ENCODE peak calls at places on chromosomes 6 and 20, in four cellular contexts. T is small intestine; O is CD4-positive, alpha-beta T cell; Y is adipocyte. X is an unnamed sample.

GRCh38 chr20:815914-816606 is 17.5 kb upstream of the FAM110A start:
- DNase-seq in T (peak; percentile 72), O (peak; percentile 76), Y (peak; percentile 84), X (no peak)

GRCh38 chr6:44237021-44237812 is 9.7 kb upstream of the HSP90AB1 start:
- DNase-seq in T (peak; percentile 98), O (peak; percentile 61), Y (peak; percentile 95), X (peak; percentile 97)

GRCh38 chr6:82085701-82086100 is 161.8 kb downstream of the IBTK start:
- DNase-seq in T (no peak), O (no peak), Y (no peak), X (no peak)

GRCh38 chr6:170225852-170226417 is 64.9 kb downstream of the DLL1 start:
- DNase-seq in T (no peak), O (no peak), Y (no peak), X (no peak)

GRCh38 chr6:139323511-139324445 is 32.0 kb upstream of the TXLNB start:
- DNase-seq in T (peak; percentile 62), O (peak; percentile 74), Y (peak; percentile 16), X (peak; percentile 51)

GRCh38 chr6:148758492-148758891 is 11.7 kb downstream of the UST start:
- DNase-seq in T (peak; percentile 25), O (no peak), Y (no peak), X (no peak)

GRCh38 chr6:36851149-36851614 is 11.9 kb upstream of the CPNE5 start:
- DNase-seq in T (peak; percentile 77), O (no peak), Y (peak; percentile 79), X (no peak)

GRCh38 chr6:151180321-151180720 is 59.4 kb upstream of the AKAP12 start:
- DNase-seq in T (no peak), O (no peak), Y (no peak), X (no peak)

GRCh38 chr6:107819217-107819616 is 4.9 kb downstream of the SCML4 start:
- DNase-seq in T (no peak), O (peak; percentile 46), Y (no peak), X (no peak)

GRCh38 chr20:15654208-15654649 is 919.0 kb downstream of the KIF16B start:
- DNase-seq in T (peak; percentile 71), O (no peak), Y (peak; percentile 43), X (no peak)

GRCh38 chr6:170031684-170032121 is 259.2 kb downstream of the DLL1 start:
- DNase-seq in T (no peak), O (peak; percentile 12), Y (no peak), X (no peak)

GRCh38 chr6:31559958-31560696 is 12.0 kb upstream of the LTA start:
- DNase-seq in T (peak; percentile 30), O (peak; percentile 51), Y (peak; percentile 10), X (peak; percentile 91)

GRCh38 chr6:34174846-34175399 is 29.0 kb upstream of the GRM4 start:
- DNase-seq in T (no peak), O (no peak), Y (no peak), X (no peak)

GRCh38 chr6:18632670-18633410 is 245.7 kb downstream of the RNF144B start:
- DNase-seq in T (no peak), O (no peak), Y (peak; percentile 6), X (no peak)

DNA sequence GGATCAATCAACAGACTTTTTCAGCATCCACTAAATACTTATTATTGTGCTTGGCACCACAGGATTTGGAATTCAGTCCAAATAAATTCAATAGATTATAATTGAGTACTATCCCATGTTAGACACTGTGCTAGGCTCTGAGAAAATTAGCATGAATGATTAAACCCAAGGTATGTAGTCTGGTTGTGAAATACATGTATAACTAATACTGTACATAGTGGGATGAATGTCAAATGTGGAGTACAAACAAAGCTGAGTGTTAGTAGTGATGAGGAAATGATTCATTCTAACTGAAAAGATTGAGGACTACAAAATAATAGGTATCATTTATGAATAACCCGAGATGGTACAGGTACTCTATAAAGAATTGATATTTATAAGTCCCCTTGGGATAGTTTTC is 111.9 kb upstream of the FLRT3 start:
- DNase-seq in T (no peak), O (no peak), Y (peak; percentile 27), X (no peak)
- H3K9me3 ChIP-seq in T (no peaks in the 10 kb centered on the region), O (no peaks in the 10 kb centered on the region), Y (no peaks in the 10 kb centered on the region), X (no peaks in the 10 kb centered on the region)

GRCh38 chr6:4844108-4844507 is 67.9 kb downstream of the CDYL start:
- DNase-seq in T (no peak), O (no peak), Y (no peak), X (no peak)
- H3K9me3 ChIP-seq in T (no peaks in the 10 kb centered on the region), O (peaks cover 33% of the 10 kb centered on the region), Y (peaks cover 27% of the 10 kb centered on the region), X (peaks cover 9% of the 10 kb centered on the region)

GRCh38 chr20:51958099-51958498 is 155.8 kb upstream of the SALL4 start:
- DNase-seq in T (no peak), O (no peak), Y (no peak), X (no peak)

GRCh38 chr20:51953731-51954340 is 151.5 kb upstream of the SALL4 start:
- DNase-seq in T (no peak), O (no peak), Y (no peak), X (no peak)

GRCh38 chr20:51960004-51960403 is 157.7 kb upstream of the SALL4 start:
- DNase-seq in T (no peak), O (no peak), Y (no peak), X (no peak)

GRCh38 chr20:51958636-51959542 is 156.6 kb upstream of the SALL4 start:
- DNase-seq in T (no peak), O (no peak), Y (peak; percentile 48), X (no peak)

DNA sequence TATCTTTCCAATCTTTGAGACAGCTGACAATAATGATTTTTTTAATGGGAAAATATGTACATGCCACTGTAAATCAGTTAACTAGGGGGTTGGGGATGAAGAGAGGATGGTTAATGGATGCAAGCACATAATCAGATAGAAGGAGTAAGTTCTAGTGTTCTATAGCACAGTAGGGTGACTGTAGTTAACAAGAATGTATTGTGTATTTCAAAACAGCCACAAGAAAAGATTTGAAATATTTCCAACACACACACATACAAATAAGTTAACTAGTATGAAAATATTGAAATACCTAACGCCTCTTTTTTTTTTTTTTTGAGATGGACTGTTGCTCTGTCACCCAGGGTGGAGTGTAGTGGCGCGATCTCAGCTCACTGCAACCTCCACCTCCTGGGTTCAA is 153.4 kb upstream of the SALL4 start:
- DNase-seq in T (no peak), O (no peak), Y (peak; percentile 62), X (no peak)
- H3K9me3 ChIP-seq in T (no peaks in the 10 kb centered on the region), O (no peaks in the 10 kb centered on the region), Y (no peaks in the 10 kb centered on the region), X (no peaks in the 10 kb centered on the region)

GRCh38 chr6:69835414-69836179 is 30.8 kb upstream of the COL19A1 start:
- DNase-seq in T (peak; percentile 42), O (no peak), Y (peak; percentile 90), X (no peak)
- H3K9me3 ChIP-seq in T (no peaks in the 10 kb centered on the region), O (no peaks in the 10 kb centered on the region), Y (no peaks in the 10 kb centered on the region), X (no peaks in the 10 kb centered on the region)

DNA sequence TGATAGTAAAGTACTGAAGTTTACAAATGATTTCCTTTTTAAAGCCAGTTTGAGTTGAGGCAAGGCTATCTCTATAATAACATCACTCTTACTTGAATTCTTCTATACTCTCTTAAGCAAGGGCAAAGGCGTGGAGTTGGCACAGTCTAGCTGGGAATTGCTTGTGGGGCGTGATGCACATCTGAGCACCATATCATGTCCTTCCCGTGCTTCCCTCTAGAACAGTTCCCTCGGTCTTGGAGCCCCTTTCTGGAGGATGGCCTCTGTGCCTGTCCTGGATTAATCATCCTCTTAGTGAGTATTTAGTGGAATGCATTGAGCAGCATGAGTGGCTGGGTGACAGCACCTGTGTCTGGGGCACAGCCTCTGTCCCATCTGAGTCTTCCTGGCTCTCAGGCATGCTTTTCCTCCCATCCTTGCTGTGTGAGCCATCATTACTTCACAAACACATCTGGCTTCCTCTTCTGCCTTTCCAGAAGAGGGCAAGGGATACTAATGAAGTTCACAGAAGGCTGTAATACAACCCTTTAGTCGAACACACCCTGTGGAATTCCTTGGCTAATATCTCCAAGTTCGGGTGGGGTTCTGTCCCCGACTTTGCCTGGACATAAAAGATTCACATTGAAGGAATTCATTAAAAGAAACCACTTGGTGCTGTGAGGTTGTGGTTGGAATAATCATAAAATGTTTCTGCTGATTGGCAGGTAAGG is 188.2 kb downstream of the FNDC1 start:
- DNase-seq in T (no peak), O (no peak), Y (no peak), X (no peak)
- H3K9me3 ChIP-seq in T (no peaks in the 10 kb centered on the region), O (no peaks in the 10 kb centered on the region), Y (no peaks in the 10 kb centered on the region), X (no peaks in the 10 kb centered on the region)

X was measured in SJSA1.